ENCODE peak calls at places on chromosomes 7 and 10, in five cellular contexts. One of them, this sample, is unnamed.

GRCh38 chr10:49734676-49735075 is 27.4 kb downstream of the OGDHL start:
- DNase-seq in amniotic epithelial cell: no peak
- DNase-seq in HT-29: peak
- DNase-seq in skeletal muscle cell: no peak
- DNase-seq in NT2/D1: no peak
- DNase-seq in this sample: no peak

GRCh38 chr7:37510043-37510634 is 61.5 kb upstream of the ELMO1 start:
- DNase-seq in amniotic epithelial cell: no peak
- DNase-seq in HT-29: peak
- DNase-seq in skeletal muscle cell: no peak
- DNase-seq in NT2/D1: peak
- DNase-seq in this sample: peak

GRCh38 chr10:77195101-77195500 is 442.5 kb downstream of the KCNMA1 start:
- DNase-seq in amniotic epithelial cell: peak
- DNase-seq in HT-29: no peak
- DNase-seq in skeletal muscle cell: peak
- DNase-seq in NT2/D1: no peak
- DNase-seq in this sample: no peak

GRCh38 chr10:115948415-115948814 is 324.6 kb downstream of the GFRA1 start:
- DNase-seq in amniotic epithelial cell: peak
- DNase-seq in HT-29: peak
- DNase-seq in skeletal muscle cell: no peak
- DNase-seq in NT2/D1: no peak
- DNase-seq in this sample: no peak

GRCh38 chr7:32428546-32428945 is 61.6 kb downstream of the LSM5 start:
- DNase-seq in amniotic epithelial cell: no peak
- DNase-seq in HT-29: no peak
- DNase-seq in skeletal muscle cell: no peak
- DNase-seq in NT2/D1: no peak
- DNase-seq in this sample: no peak

GRCh38 chr10:72695496-72695895 is 3.6 kb downstream of the MCU start:
- DNase-seq in amniotic epithelial cell: peak
- DNase-seq in HT-29: no peak
- DNase-seq in skeletal muscle cell: no peak
- DNase-seq in NT2/D1: no peak
- DNase-seq in this sample: no peak

GRCh38 chr10:22427890-22428571 is 82.7 kb downstream of the SPAG6 start:
- DNase-seq in amniotic epithelial cell: peak
- DNase-seq in HT-29: peak
- DNase-seq in skeletal muscle cell: peak
- DNase-seq in NT2/D1: no peak
- DNase-seq in this sample: no peak

GRCh38 chr10:6175329-6176055 is 27.2 kb upstream of the PFKFB3 start:
- DNase-seq in amniotic epithelial cell: no peak
- DNase-seq in HT-29: no peak
- DNase-seq in skeletal muscle cell: no peak
- DNase-seq in NT2/D1: no peak
- DNase-seq in this sample: no peak

GRCh38 chr7:105876964-105877601 is 684 bp upstream of the ATXN7L1 start:
- DNase-seq in amniotic epithelial cell: peak
- DNase-seq in HT-29: peak
- DNase-seq in skeletal muscle cell: no peak
- DNase-seq in NT2/D1: peak
- DNase-seq in this sample: no peak

GRCh38 chr10:43209651-43210141 is 57.2 kb downstream of the RASGEF1A start:
- DNase-seq in amniotic epithelial cell: no peak
- DNase-seq in HT-29: no peak
- DNase-seq in skeletal muscle cell: no peak
- DNase-seq in NT2/D1: no peak
- DNase-seq in this sample: no peak

GRCh38 chr7:121330053-121330833 is 1.4 kb downstream of the WNT16 start:
- DNase-seq in amniotic epithelial cell: no peak
- DNase-seq in HT-29: no peak
- DNase-seq in skeletal muscle cell: no peak
- DNase-seq in NT2/D1: peak
- DNase-seq in this sample: no peak

GRCh38 chr7:46651070-46651469 is 730.0 kb upstream of the IGFBP3 start:
- DNase-seq in amniotic epithelial cell: no peak
- DNase-seq in HT-29: peak
- DNase-seq in skeletal muscle cell: no peak
- DNase-seq in NT2/D1: no peak
- DNase-seq in this sample: no peak

GRCh38 chr7:750111-750905 is 23.2 kb upstream of the PRKAR1B start:
- DNase-seq in amniotic epithelial cell: no peak
- DNase-seq in HT-29: no peak
- DNase-seq in skeletal muscle cell: no peak
- DNase-seq in NT2/D1: no peak
- DNase-seq in this sample: no peak

GRCh38 chr10:128280271-128280670 is 154.0 kb upstream of the MKI67 start:
- DNase-seq in amniotic epithelial cell: no peak
- DNase-seq in HT-29: no peak
- DNase-seq in skeletal muscle cell: no peak
- DNase-seq in NT2/D1: no peak
- DNase-seq in this sample: no peak

GRCh38 chr10:25614652-25615051 is 319.4 kb upstream of the MYO3A start:
- DNase-seq in amniotic epithelial cell: peak
- DNase-seq in HT-29: no peak
- DNase-seq in skeletal muscle cell: no peak
- DNase-seq in NT2/D1: no peak
- DNase-seq in this sample: no peak

GRCh38 chr7:122038904-122039303 is 105.1 kb downstream of the AASS start:
- DNase-seq in amniotic epithelial cell: no peak
- DNase-seq in HT-29: no peak
- DNase-seq in skeletal muscle cell: no peak
- DNase-seq in NT2/D1: no peak
- DNase-seq in this sample: no peak

GRCh38 chr10:129877773-129878371 is 86.2 kb downstream of the EBF3 start:
- DNase-seq in amniotic epithelial cell: no peak
- DNase-seq in HT-29: peak
- DNase-seq in skeletal muscle cell: no peak
- DNase-seq in NT2/D1: no peak
- DNase-seq in this sample: no peak

GRCh38 chr7:148540041-148540738 is 50.4 kb upstream of the C7orf33 start:
- DNase-seq in amniotic epithelial cell: peak
- DNase-seq in HT-29: no peak
- DNase-seq in skeletal muscle cell: peak
- DNase-seq in NT2/D1: peak
- DNase-seq in this sample: no peak

GRCh38 chr10:32050145-32050544 is 6.1 kb downstream of the KIF5B start:
- DNase-seq in amniotic epithelial cell: no peak
- DNase-seq in HT-29: no peak
- DNase-seq in skeletal muscle cell: no peak
- DNase-seq in NT2/D1: no peak
- DNase-seq in this sample: no peak

GRCh38 chr10:69731184-69731583 is 70.5 kb upstream of the COL13A1 start:
- DNase-seq in amniotic epithelial cell: peak
- DNase-seq in HT-29: no peak
- DNase-seq in skeletal muscle cell: no peak
- DNase-seq in NT2/D1: no peak
- DNase-seq in this sample: no peak

GRCh38 chr7:234041-234711 is 41.8 kb downstream of the FAM20C start:
- DNase-seq in amniotic epithelial cell: no peak
- DNase-seq in HT-29: no peak
- DNase-seq in skeletal muscle cell: no peak
- DNase-seq in NT2/D1: no peak
- DNase-seq in this sample: no peak

This sample was measured in GM18507.